ENCODE peak calls at places on chromosomes 3 and 15, in six cellular contexts. I, Q, D, A, M and Y are unnamed samples.

GRCh38 chr3:124221286-124221821 is 229.4 kb upstream of the ROPN1 start:
- DNase-seq in D (no peak), M (peak; percentile 44), Q (no peak), A (peak; percentile 47), I (no peak), Y (no peak)

GRCh38 chr3:66609660-66610547 is 109.1 kb upstream of the LRIG1 start:
- DNase-seq in Q (no peak), D (no peak), M (peak; percentile 92), I (peak; percentile 52), A (peak; percentile 72), Y (no peak)

GRCh38 chr3:128590948-128591347 is 59.7 kb downstream of the RPN1 start:
- DNase-seq in A (no peak), M (no peak), Q (no peak), D (no peak), I (no peak), Y (no peak)

GRCh38 chr3:37666618-37667017 is 195.1 kb upstream of the CTDSPL start:
- DNase-seq in M (no peak), A (no peak), I (no peak), D (no peak), Q (no peak), Y (no peak)

GRCh38 chr15:74330861-74331408 is 36.5 kb downstream of the CYP11A1 start:
- DNase-seq in Q (no peak), A (no peak), I (no peak), D (no peak), M (no peak), Y (no peak)

GRCh38 chr3:45182915-45183881 is 37.0 kb upstream of the CDCP1 start:
- DNase-seq in Q (no peak), I (peak; percentile 88), M (peak; percentile 76), D (no peak), A (peak; percentile 77), Y (no peak)

GRCh38 chr15:73681856-73682596 is 2.2 kb upstream of the CD276 start:
- DNase-seq in M (no peak), Q (no peak), I (no peak), A (peak; percentile 28), D (no peak), Y (no peak)

GRCh38 chr3:49238274-49239127 is 38.5 kb downstream of the C3orf62 start:
- DNase-seq in Q (no peak), M (peak; percentile 45), I (peak; percentile 29), A (peak; percentile 40), D (no peak), Y (no peak)

GRCh38 chr15:52496175-52496574 is 32.5 kb downstream of the MYO5A start:
- DNase-seq in Q (no peak), A (no peak), D (no peak), M (no peak), I (no peak), Y (no peak)

DNA sequence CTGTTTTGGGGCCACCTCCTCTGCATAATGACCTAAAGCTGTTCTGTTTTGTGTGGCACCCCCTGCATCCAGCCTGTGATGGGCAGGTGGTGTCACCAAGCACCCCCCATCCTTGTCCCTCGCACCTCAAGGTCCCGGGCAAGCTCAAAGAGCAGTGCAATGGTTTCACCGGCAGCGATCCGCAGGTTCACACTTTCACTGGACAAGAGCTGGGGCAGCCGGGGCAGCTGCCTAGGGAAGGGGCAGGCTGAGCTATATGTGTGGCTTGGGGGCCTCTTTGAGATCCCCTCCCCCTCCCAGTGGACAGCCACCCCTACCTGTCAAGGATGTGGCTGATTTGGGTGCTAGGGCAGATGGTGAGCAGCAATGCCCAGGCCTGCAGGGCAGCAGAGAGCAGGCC is 3.1 kb downstream of the IFRD2 start:
- DNase-seq in D (no peak), M (no peak), I (no peak), Q (no peak), A (no peak), Y (no peak)
- TF ChIP-seq CTCF in D (no peak), M (no peak), I (no peak), Q (no peak), A (no peak), Y (no peak)

DNA sequence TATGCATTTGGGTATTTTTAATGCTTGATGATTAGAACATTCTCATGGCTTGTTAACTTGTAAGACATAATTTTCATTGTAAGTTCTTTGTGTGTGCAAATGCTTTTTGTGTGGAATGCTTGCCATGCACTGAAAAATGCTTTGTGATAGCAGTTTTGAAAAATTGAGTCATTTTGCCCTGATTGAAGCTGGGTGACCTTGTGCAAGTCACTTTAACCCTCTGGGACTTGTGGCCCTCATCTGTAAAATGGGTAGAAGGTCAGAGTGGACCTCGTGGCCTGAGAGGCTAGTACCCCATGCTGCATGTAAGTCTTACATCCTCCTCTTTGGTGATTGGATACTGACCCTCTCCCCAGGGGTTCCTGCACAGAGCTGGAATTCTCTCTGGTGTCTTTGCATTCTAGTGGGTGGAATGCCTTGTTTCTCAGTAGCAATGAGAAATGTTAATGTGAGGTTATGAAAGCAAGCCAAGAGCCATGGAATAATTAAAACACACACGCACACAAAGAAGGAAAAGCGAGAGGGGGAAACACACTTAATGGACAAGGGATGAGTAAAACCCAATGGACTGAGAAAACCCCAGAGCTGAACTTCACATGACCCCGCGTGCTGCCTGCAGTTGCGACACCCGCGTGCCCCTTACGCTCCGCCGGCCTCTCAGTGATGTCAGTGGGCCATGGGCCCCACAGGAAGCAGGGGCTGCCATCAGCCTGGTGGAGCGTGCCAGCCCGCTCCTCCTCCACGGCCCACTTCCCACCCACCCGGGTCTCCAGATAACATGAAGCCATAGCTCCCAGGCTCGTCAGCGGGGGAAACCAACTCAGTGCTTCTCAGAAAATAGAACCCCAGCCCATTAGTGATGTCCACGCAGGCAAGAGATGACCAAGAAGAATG is 44.0 kb downstream of the SMAD3 start:
- DNase-seq in M (peak; percentile 99), Q (peak; percentile 71), D (no peak), A (peak; percentile 97), I (peak; percentile 56), Y (no peak)
- H3K4me3 ChIP-seq in M (no peak overlapping the region), Q (no peak overlapping the region), D (no peak overlapping the region), A (no peak overlapping the region), I (no peak overlapping the region), Y (no peak overlapping the region)

GRCh38 chr3:194300392-194300758 is 50.8 kb downstream of the CPN2 start:
- DNase-seq in A (peak; percentile 34), D (no peak), Q (peak; percentile 76), M (peak; percentile 81), I (peak; percentile 49), Y (no peak)
- TF ChIP-seq CTCF in A (peak; percentile 7), D (no peak), Q (peak; percentile 36), M (peak; percentile 29), I (no peak), Y (no peak)

DNA sequence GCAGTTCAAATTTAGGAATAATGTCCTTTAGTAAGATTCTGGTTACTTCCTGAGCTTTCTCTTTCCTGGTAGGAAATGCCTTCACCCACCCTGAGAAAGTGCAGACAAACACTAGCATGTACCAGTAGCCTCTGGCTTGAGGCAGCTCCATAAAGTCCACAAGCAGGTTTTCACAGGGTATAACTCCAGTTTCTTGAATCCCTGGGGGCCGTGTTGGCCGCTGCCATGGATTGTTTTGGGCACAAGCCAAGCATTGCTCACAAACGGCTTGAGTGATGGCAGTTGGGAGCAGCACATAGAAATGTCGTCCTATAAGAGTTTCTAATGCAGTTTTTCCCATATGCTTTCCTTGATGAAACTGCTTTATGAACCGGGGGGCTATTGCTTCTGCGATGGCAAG is 164.1 kb downstream of the STXBP5L start:
- DNase-seq in I (no peak), Q (peak; percentile 15), M (no peak), A (peak; percentile 47), D (no peak), Y (no peak)
- H3K4me3 ChIP-seq in I (no peak overlapping the region), Q (no peak overlapping the region), M (no peak overlapping the region), A (no peak overlapping the region), D (no peak overlapping the region), Y (no peak overlapping the region)

GRCh38 chr3:5084224-5084623 is 37.9 kb upstream of the ARL8B start:
- DNase-seq in Q (no peak), A (no peak), M (no peak), D (no peak), I (no peak), Y (no peak)
- TF ChIP-seq CTCF in Q (no peak), A (no peak), M (no peak), D (no peak), I (no peak), Y (no peak)

GRCh38 chr3:107957506-107957905 is 133.3 kb downstream of the CD47 start:
- DNase-seq in Q (no peak), M (no peak), D (no peak), I (no peak), A (peak; percentile 37), Y (no peak)
- H3K4me3 ChIP-seq in Q (peak overlapping the region; percentile 36), M (peak overlapping the region; percentile 4), D (no peak overlapping the region), I (no peak overlapping the region), A (peak overlapping the region; percentile 4), Y (no peak overlapping the region)

GRCh38 chr3:191762323-191762960 is 301.5 kb downstream of the PYDC2 start:
- DNase-seq in A (peak; percentile 80), M (peak; percentile 94), Q (no peak), I (no peak), D (no peak), Y (no peak)

GRCh38 chr3:191768421-191768820 is 307.5 kb downstream of the PYDC2 start:
- DNase-seq in I (no peak), D (no peak), A (no peak), Q (no peak), M (no peak), Y (no peak)
- TF ChIP-seq CTCF in I (no peak), D (no peak), A (no peak), Q (no peak), M (no peak), Y (peak; percentile 45)

GRCh38 chr15:69412274-69412673 is 1.9 kb upstream of the KIF23 start:
- DNase-seq in M (no peak), A (no peak), I (no peak), Q (no peak), D (no peak), Y (no peak)
- H3K4me3 ChIP-seq in M (no peak overlapping the region), A (no peak overlapping the region), I (no peak overlapping the region), Q (no peak overlapping the region), D (no peak overlapping the region), Y (no peak overlapping the region)

GRCh38 chr3:104566054-104566453 is 800.7 kb upstream of the ALCAM start:
- DNase-seq in Q (no peak), D (no peak), I (no peak), A (no peak), M (no peak), Y (no peak)
- TF ChIP-seq CTCF in Q (no peak), D (no peak), I (no peak), A (no peak), M (no peak), Y (no peak)

GRCh38 chr15:50181206-50181982 is 602 bp upstream of the SLC27A2 start:
- DNase-seq in M (no peak), D (no peak), A (no peak), I (no peak), Q (no peak), Y (no peak)
- H3K4me3 ChIP-seq in M (peak overlapping the region; percentile 51), D (peak overlapping the region; percentile 62), A (no peak overlapping the region), I (peak overlapping the region; percentile 82), Q (peak overlapping the region; percentile 69), Y (peak overlapping the region; percentile 40)